ENCODE peak calls at places on chromosome 4, in five cellular contexts. A is activated CD8-positive, alpha-beta memory T cell treated with anti-CD3 and anti-CD28 coated beads for 1 hour; U is sciatic nerve; B is M059J; O is DMS 273 treated with DMSO at 0.1 percent for 48 hours. F is an unnamed sample.

GRCh38 chr4:179145746-179146530 is 1703.7 kb upstream of the AGA start:
- DNase-seq in B (peak; percentile 65), O (no peak), U (no peak), A (no peak), F (no peak)

GRCh38 chr4:61514991-61515390 is 314.9 kb downstream of the ADGRL3 start:
- DNase-seq in U (no peak), B (no peak), O (no peak), A (no peak), F (no peak)

GRCh38 chr4:73661646-73662119 is 41.4 kb upstream of the RASSF6 start:
- DNase-seq in O (no peak), B (peak; percentile 97), U (no peak), A (no peak), F (no peak)

GRCh38 chr4:24559889-24560288 is 24.5 kb downstream of the DHX15 start:
- DNase-seq in O (no peak), U (no peak), B (no peak), A (no peak), F (no peak)

GRCh38 chr4:89105726-89106125 is 5.6 kb upstream of the TIGD2 start:
- DNase-seq in U (no peak), O (no peak), B (no peak), A (no peak), F (no peak)

GRCh38 chr4:99998062-99998880 is 48.2 kb upstream of the H2AZ1 start:
- DNase-seq in O (no peak), B (peak; percentile 42), U (no peak), A (no peak), F (no peak)

GRCh38 chr4:5839332-5839731 is 53.6 kb downstream of the CRMP1 start:
- DNase-seq in B (no peak), O (no peak), U (no peak), A (no peak), F (no peak)

GRCh38 chr4:3729885-3730226 is 36.3 kb upstream of the ADRA2C start:
- DNase-seq in B (no peak), A (no peak), O (no peak), U (no peak), F (no peak)

GRCh38 chr4:181897935-181898334 is 345.3 kb upstream of the TENM3 start:
- DNase-seq in B (peak; percentile 68), U (no peak), A (no peak), O (no peak), F (no peak)

GRCh38 chr4:81486502-81486901 is 14.8 kb upstream of the RASGEF1B start:
- DNase-seq in O (no peak), U (no peak), B (no peak), A (no peak), F (no peak)

F was measured in frontal cortex.